ENCODE peak calls at places on chromosomes 4 and X, in six cellular contexts. U is NCI-H446 treated with DMSO at 0.1 percent for 48 hours, R is NB4, H is KG1, L is hippocampal formation, M is nucleus accumbens. Z is an unnamed sample.

GRCh38 chr4:21954406-21954805 is 5.8 kb upstream of the KCNIP4 start:
- DNase-seq in U (no peak), R (no peak), H (no peak), L (no peak), M (no peak), Z (no peak)

GRCh38 chr4:124278477-124278876 is 434.1 kb downstream of the ANKRD50 start:
- DNase-seq in U (no peak), R (no peak), H (no peak), L (no peak), M (no peak), Z (no peak)

GRCh38 chr4:119093042-119093827 is 42.4 kb upstream of the MYOZ2 start:
- DNase-seq in U (no peak), R (no peak), H (no peak), L (no peak), M (no peak), Z (no peak)

GRCh38 chrX:17833954-17834353 is 27.1 kb downstream of the RAI2 start:
- DNase-seq in U (no peak), R (no peak), H (no peak), L (no peak), M (no peak), Z (no peak)

GRCh38 chrX:151085207-151085606 is 91.2 kb upstream of the GPR50 start:
- DNase-seq in U (no peak), R (no peak), H (no peak), L (no peak), M (no peak), Z (no peak)

GRCh38 chr4:10212400-10212799 is 95.8 kb upstream of the WDR1 start:
- DNase-seq in U (no peak), R (no peak), H (no peak), L (no peak), M (no peak), Z (no peak)

GRCh38 chrX:139720136-139720535 is 12.2 kb upstream of the MCF2 start:
- DNase-seq in U (no peak), R (no peak), H (no peak), L (no peak), M (no peak), Z (no peak)

GRCh38 chr4:120331486-120332281 is 265.0 kb upstream of the MAD2L1 start:
- DNase-seq in U (no peak), R (no peak), H (no peak), L (no peak), M (no peak), Z (no peak)

GRCh38 chrX:137052641-137053235 is 18.9 kb upstream of the GPR101 start:
- DNase-seq in U (no peak), R (no peak), H (no peak), L (no peak), M (peak), Z (no peak)

GRCh38 chr4:40576651-40577480 is 52.8 kb downstream of the RBM47 start:
- DNase-seq in U (no peak), R (peak), H (peak), L (peak), M (peak), Z (peak)

GRCh38 chr4:176988226-176988625 is 195.5 kb upstream of the VEGFC start:
- DNase-seq in U (no peak), R (no peak), H (no peak), L (no peak), M (no peak), Z (no peak)

GRCh38 chr4:183081116-183081469 is 18.0 kb upstream of the WWC2 start:
- DNase-seq in U (no peak), R (no peak), H (no peak), L (no peak), M (no peak), Z (no peak)